ENCODE peak calls at places on chromosome 21, in five cellular contexts. One of them, this sample, is unnamed.

GRCh38 chr21:31514598-31514997 is 144.9 kb upstream of the SOD1 start:
- DNase-seq in GM12878: no peak
- DNase-seq in tibial nerve: peak
- DNase-seq in stomach: no peak
- DNase-seq in H1: peak
- DNase-seq in this sample: no peak

GRCh38 chr21:31334648-31335121 is 9.4 kb downstream of the TIAM1 start:
- DNase-seq in GM12878: no peak
- DNase-seq in tibial nerve: no peak
- DNase-seq in stomach: peak
- DNase-seq in H1: no peak
- DNase-seq in this sample: no peak

GRCh38 chr21:37965088-37965805 is 49.0 kb upstream of the KCNJ6 start:
- DNase-seq in GM12878: no peak
- DNase-seq in tibial nerve: no peak
- DNase-seq in stomach: no peak
- DNase-seq in H1: no peak
- DNase-seq in this sample: no peak

GRCh38 chr21:26982767-26983166 is 15.9 kb upstream of the ADAMTS5 start:
- DNase-seq in GM12878: no peak
- DNase-seq in tibial nerve: no peak
- DNase-seq in stomach: no peak
- DNase-seq in H1: no peak
- DNase-seq in this sample: peak

GRCh38 chr21:43203523-43204080 is 34.8 kb downstream of the CRYAA start:
- DNase-seq in GM12878: no peak
- DNase-seq in tibial nerve: peak
- DNase-seq in stomach: no peak
- DNase-seq in H1: no peak
- DNase-seq in this sample: no peak

GRCh38 chr21:37636152-37636860 is 269.7 kb downstream of the DYRK1A start:
- DNase-seq in GM12878: no peak
- DNase-seq in tibial nerve: no peak
- DNase-seq in stomach: no peak
- DNase-seq in H1: no peak
- DNase-seq in this sample: no peak

GRCh38 chr21:26506951-26507350 is 66.1 kb downstream of the CYYR1 start:
- DNase-seq in GM12878: no peak
- DNase-seq in tibial nerve: no peak
- DNase-seq in stomach: no peak
- DNase-seq in H1: no peak
- DNase-seq in this sample: no peak

GRCh38 chr21:42093991-42094417 is 22.9 kb downstream of the UMODL1 start:
- DNase-seq in GM12878: no peak
- DNase-seq in tibial nerve: no peak
- DNase-seq in stomach: no peak
- DNase-seq in H1: no peak
- DNase-seq in this sample: no peak

GRCh38 chr21:45630066-45630694 is 13.3 kb upstream of the PCBP3 start:
- DNase-seq in GM12878: no peak
- DNase-seq in tibial nerve: no peak
- DNase-seq in stomach: no peak
- DNase-seq in H1: no peak
- DNase-seq in this sample: no peak

GRCh38 chr21:42039911-42040351 is 29.8 kb upstream of the ZBTB21 start:
- DNase-seq in GM12878: no peak
- DNase-seq in tibial nerve: no peak
- DNase-seq in stomach: no peak
- DNase-seq in H1: no peak
- DNase-seq in this sample: peak

GRCh38 chr21:37060296-37060695 is 12.6 kb downstream of the PIGP start:
- DNase-seq in GM12878: no peak
- DNase-seq in tibial nerve: peak
- DNase-seq in stomach: peak
- DNase-seq in H1: no peak
- DNase-seq in this sample: no peak

GRCh38 chr21:42021751-42022430 is 11.7 kb upstream of the ZBTB21 start:
- DNase-seq in GM12878: no peak
- DNase-seq in tibial nerve: no peak
- DNase-seq in stomach: no peak
- DNase-seq in H1: peak
- DNase-seq in this sample: no peak

GRCh38 chr21:36188081-36188681 is 31.6 kb downstream of the DOP1B start:
- DNase-seq in GM12878: no peak
- DNase-seq in tibial nerve: no peak
- DNase-seq in stomach: peak
- DNase-seq in H1: no peak
- DNase-seq in this sample: no peak

GRCh38 chr21:25809013-25809412 is 74.2 kb downstream of the GABPA start:
- DNase-seq in GM12878: no peak
- DNase-seq in tibial nerve: no peak
- DNase-seq in stomach: no peak
- DNase-seq in H1: no peak
- DNase-seq in this sample: no peak

GRCh38 chr21:30996728-30997127 is 41.5 kb downstream of the KRTAP19-8 start:
- DNase-seq in GM12878: no peak
- DNase-seq in tibial nerve: no peak
- DNase-seq in stomach: no peak
- DNase-seq in H1: no peak
- DNase-seq in this sample: no peak

GRCh38 chr21:39022901-39023693 is 160.2 kb downstream of the PSMG1 start:
- DNase-seq in GM12878: no peak
- DNase-seq in tibial nerve: peak
- DNase-seq in stomach: no peak
- DNase-seq in H1: no peak
- DNase-seq in this sample: peak
- TF ChIP-seq EP300 in GM12878: no peak
- TF ChIP-seq EP300 in tibial nerve: peak
- TF ChIP-seq EP300 in stomach: no peak
- TF ChIP-seq EP300 in H1: no peak
- TF ChIP-seq EP300 in this sample: no peak

DNA sequence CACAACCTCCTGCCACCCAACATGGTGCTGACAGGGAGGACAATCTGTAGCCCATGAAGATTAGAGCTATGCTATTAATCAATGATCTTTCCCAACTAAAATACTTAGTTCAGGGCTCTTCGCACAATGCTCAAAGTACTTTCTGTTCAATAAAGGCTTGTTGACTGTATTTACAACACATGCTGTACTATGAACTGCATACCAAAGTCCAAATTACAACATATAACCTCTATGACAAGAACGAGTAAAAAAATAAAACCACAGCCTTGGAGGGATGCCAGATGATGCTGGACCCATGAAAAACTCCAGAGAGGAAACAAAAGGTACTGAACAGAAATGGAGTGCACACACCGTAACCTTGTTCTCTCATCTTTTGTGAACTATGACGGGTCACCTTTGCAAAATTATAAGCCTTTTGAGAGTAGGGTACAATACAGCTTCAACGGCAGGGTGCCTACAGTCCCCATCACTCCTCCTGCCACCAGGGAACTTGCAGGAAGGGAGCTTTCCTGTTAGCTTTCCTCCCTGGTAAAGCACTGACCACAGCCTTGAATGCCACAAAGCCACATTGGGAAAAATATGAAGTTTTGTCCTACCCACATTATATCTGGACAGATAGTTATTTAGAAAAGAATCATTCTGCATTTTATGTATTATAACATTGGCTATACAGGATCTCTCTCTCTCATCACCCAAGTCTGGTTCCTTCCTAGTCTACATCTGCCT is 175.6 kb downstream of the NRIP1 start:
- DNase-seq in GM12878: no peak
- DNase-seq in tibial nerve: peak
- DNase-seq in stomach: no peak
- DNase-seq in H1: no peak
- DNase-seq in this sample: peak
- TF ChIP-seq EP300 in GM12878: no peak
- TF ChIP-seq EP300 in tibial nerve: no peak
- TF ChIP-seq EP300 in stomach: no peak
- TF ChIP-seq EP300 in H1: no peak
- TF ChIP-seq EP300 in this sample: no peak

GRCh38 chr21:32520885-32521735 is 64.2 kb downstream of the TCP10L start:
- DNase-seq in GM12878: no peak
- DNase-seq in tibial nerve: peak
- DNase-seq in stomach: peak
- DNase-seq in H1: no peak
- DNase-seq in this sample: peak
- TF ChIP-seq EP300 in GM12878: no peak
- TF ChIP-seq EP300 in tibial nerve: peak
- TF ChIP-seq EP300 in stomach: no peak
- TF ChIP-seq EP300 in H1: no peak
- TF ChIP-seq EP300 in this sample: peak

GRCh38 chr21:29221259-29221744 is 77.4 kb upstream of the BACH1 start:
- DNase-seq in GM12878: no peak
- DNase-seq in tibial nerve: no peak
- DNase-seq in stomach: no peak
- DNase-seq in H1: no peak
- DNase-seq in this sample: no peak
- TF ChIP-seq EP300 in GM12878: no peak
- TF ChIP-seq EP300 in tibial nerve: no peak
- TF ChIP-seq EP300 in stomach: no peak
- TF ChIP-seq EP300 in H1: no peak
- TF ChIP-seq EP300 in this sample: no peak

GRCh38 chr21:34973685-34974084 is 75.4 kb downstream of the RUNX1 start:
- DNase-seq in GM12878: no peak
- DNase-seq in tibial nerve: no peak
- DNase-seq in stomach: no peak
- DNase-seq in H1: no peak
- DNase-seq in this sample: no peak
- TF ChIP-seq EP300 in GM12878: no peak
- TF ChIP-seq EP300 in tibial nerve: no peak
- TF ChIP-seq EP300 in stomach: no peak
- TF ChIP-seq EP300 in H1: no peak
- TF ChIP-seq EP300 in this sample: no peak

DNA sequence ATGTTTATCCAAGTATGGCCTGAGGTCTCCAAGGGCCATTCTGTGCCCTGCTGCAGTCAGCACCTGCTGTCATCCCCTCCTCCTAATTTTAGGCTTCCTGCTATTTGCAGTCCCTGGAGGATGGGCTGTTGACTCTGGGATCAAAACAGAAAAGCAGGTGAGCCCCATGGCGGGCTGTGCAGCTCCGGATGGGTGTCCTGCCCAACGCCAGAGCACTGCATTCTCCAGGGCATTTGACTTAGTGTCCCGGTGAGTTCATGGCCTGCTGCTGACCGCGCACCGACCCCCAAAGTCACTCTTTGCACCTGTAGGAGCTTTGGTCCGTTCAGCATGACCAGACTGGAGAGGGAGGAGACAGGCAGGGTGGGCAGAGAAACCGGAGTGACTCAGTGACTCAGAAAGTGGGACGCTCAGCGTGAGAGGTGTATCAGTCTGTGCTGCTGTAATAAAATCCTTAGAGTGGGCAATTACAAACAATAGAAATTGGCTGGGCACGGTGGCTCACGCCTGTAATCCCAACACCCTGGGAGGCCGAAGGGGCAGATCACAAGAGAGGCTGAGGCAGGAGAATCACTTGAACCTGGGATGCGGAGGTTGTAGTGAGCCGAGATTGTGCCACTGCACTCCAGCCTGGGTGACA is 5.9 kb upstream of the AIRE start:
- DNase-seq in GM12878: no peak
- DNase-seq in tibial nerve: no peak
- DNase-seq in stomach: no peak
- DNase-seq in H1: no peak
- DNase-seq in this sample: no peak
- TF ChIP-seq EP300 in GM12878: no peak
- TF ChIP-seq EP300 in tibial nerve: no peak
- TF ChIP-seq EP300 in stomach: no peak
- TF ChIP-seq EP300 in H1: no peak
- TF ChIP-seq EP300 in this sample: no peak

GRCh38 chr21:14545906-14546480 is at the start of gene SAMSN1:
- DNase-seq in GM12878: peak
- DNase-seq in tibial nerve: peak
- DNase-seq in stomach: peak
- DNase-seq in H1: no peak
- DNase-seq in this sample: no peak
- TF ChIP-seq EP300 in GM12878: peak
- TF ChIP-seq EP300 in tibial nerve: peak
- TF ChIP-seq EP300 in stomach: no peak
- TF ChIP-seq EP300 in H1: no peak
- TF ChIP-seq EP300 in this sample: no peak

GRCh38 chr21:16262109-16262508 is 532.3 kb downstream of the USP25 start:
- DNase-seq in GM12878: no peak
- DNase-seq in tibial nerve: no peak
- DNase-seq in stomach: no peak
- DNase-seq in H1: no peak
- DNase-seq in this sample: no peak
- TF ChIP-seq EP300 in GM12878: no peak
- TF ChIP-seq EP300 in tibial nerve: no peak
- TF ChIP-seq EP300 in stomach: no peak
- TF ChIP-seq EP300 in H1: no peak
- TF ChIP-seq EP300 in this sample: no peak

GRCh38 chr21:33948096-33948950 is 32.7 kb upstream of the ATP5PO start:
- DNase-seq in GM12878: peak
- DNase-seq in tibial nerve: no peak
- DNase-seq in stomach: peak
- DNase-seq in H1: peak
- DNase-seq in this sample: peak
- TF ChIP-seq EP300 in GM12878: peak
- TF ChIP-seq EP300 in tibial nerve: peak
- TF ChIP-seq EP300 in stomach: no peak
- TF ChIP-seq EP300 in H1: no peak
- TF ChIP-seq EP300 in this sample: no peak

GRCh38 chr21:14607262-14607661 is 61.1 kb upstream of the SAMSN1 start:
- DNase-seq in GM12878: no peak
- DNase-seq in tibial nerve: no peak
- DNase-seq in stomach: no peak
- DNase-seq in H1: no peak
- DNase-seq in this sample: no peak

GRCh38 chr21:14600569-14601308 is 54.6 kb upstream of the SAMSN1 start:
- DNase-seq in GM12878: no peak
- DNase-seq in tibial nerve: no peak
- DNase-seq in stomach: no peak
- DNase-seq in H1: no peak
- DNase-seq in this sample: no peak

GRCh38 chr21:14598065-14598464 is 52.0 kb upstream of the SAMSN1 start:
- DNase-seq in GM12878: no peak
- DNase-seq in tibial nerve: no peak
- DNase-seq in stomach: no peak
- DNase-seq in H1: no peak
- DNase-seq in this sample: no peak

GRCh38 chr21:14602418-14602987 is 56.4 kb upstream of the SAMSN1 start:
- DNase-seq in GM12878: no peak
- DNase-seq in tibial nerve: no peak
- DNase-seq in stomach: no peak
- DNase-seq in H1: no peak
- DNase-seq in this sample: no peak

GRCh38 chr21:14603202-14603601 is 57.1 kb upstream of the SAMSN1 start:
- DNase-seq in GM12878: no peak
- DNase-seq in tibial nerve: no peak
- DNase-seq in stomach: no peak
- DNase-seq in H1: no peak
- DNase-seq in this sample: no peak
- TF ChIP-seq EP300 in GM12878: no peak
- TF ChIP-seq EP300 in tibial nerve: no peak
- TF ChIP-seq EP300 in stomach: no peak
- TF ChIP-seq EP300 in H1: no peak
- TF ChIP-seq EP300 in this sample: no peak

This sample was measured in ovary.